ENCODE peak calls at places on chromosomes 2 and 18, in seven cellular contexts. A is OCI-LY7; K is mammary epithelial cell; D is astrocyte; V is effector memory CD4-positive, alpha-beta T cell; S is PC-3; U is cardiac muscle cell. N is an unnamed sample. For H3K4me1, the result is how much of the 10 kb centered on the place peaks cover.

GRCh38 chr2:137938204-137938603 is 26.1 kb upstream of the HNMT start:
- DNase-seq in V (no peak), K (no peak), D (peak), U (no peak), A (no peak), S (no peak), N (no peak)

GRCh38 chr18:58955738-58956137 is 91.1 kb downstream of the ZNF532 start:
- DNase-seq in V (no peak), A (no peak), U (no peak), D (no peak), K (no peak), S (no peak), N (no peak)

GRCh38 chr2:199410130-199410529 is 47.6 kb downstream of the SATB2 start:
- DNase-seq in K (peak), S (peak), A (no peak), U (no peak), V (no peak), D (peak), N (no peak)

GRCh38 chr2:101546376-101547058 is 71.6 kb upstream of the RFX8 start:
- DNase-seq in V (no peak), K (peak), D (peak), U (no peak), A (no peak), S (peak), N (no peak)

GRCh38 chr2:233850745-233851144 is 3.6 kb downstream of the HJURP start:
- DNase-seq in D (no peak), A (no peak), K (no peak), S (no peak), V (no peak), U (no peak), N (no peak)

GRCh38 chr2:134636714-134637113 is 82.1 kb downstream of the TMEM163 start:
- DNase-seq in D (no peak), S (peak), K (no peak), A (no peak), U (no peak), V (no peak), N (no peak)

GRCh38 chr18:54147439-54147838 is 77.0 kb downstream of the MBD2 start:
- DNase-seq in A (no peak), V (no peak), K (no peak), U (no peak), S (no peak), D (no peak), N (no peak)

GRCh38 chr2:207930747-207931146 is 94.6 kb downstream of the PLEKHM3 start:
- DNase-seq in S (peak), U (no peak), A (no peak), D (peak), V (no peak), K (peak), N (no peak)

GRCh38 chr18:74571895-74572680 is 25.6 kb upstream of the ZNF407 start:
- DNase-seq in S (no peak), A (no peak), V (no peak), U (no peak), D (no peak), K (no peak), N (no peak)

GRCh38 chr2:221434155-221434554 is 137.9 kb downstream of the EPHA4 start:
- DNase-seq in A (no peak), U (no peak), D (no peak), S (no peak), K (peak), V (no peak), N (no peak)

GRCh38 chr2:219209236-219209635 is 2.7 kb downstream of the ZFAND2B start:
- DNase-seq in A (no peak), U (no peak), S (no peak), V (no peak), D (no peak), K (no peak), N (no peak)

GRCh38 chr2:31079665-31080064 is 58.6 kb downstream of the GALNT14 start:
- DNase-seq in D (no peak), V (no peak), A (no peak), S (no peak), U (peak), K (no peak), N (peak)

GRCh38 chr2:25397777-25398176 is 56.1 kb upstream of the DNMT3A start:
- DNase-seq in V (no peak), U (no peak), K (no peak), A (no peak), D (no peak), S (no peak), N (no peak)

GRCh38 chr2:156455366-156455975 is 19.3 kb downstream of the GPD2 start:
- DNase-seq in K (peak), V (no peak), S (peak), U (no peak), D (peak), A (no peak), N (no peak)

GRCh38 chr2:933734-934295 is 16.8 kb upstream of the SNTG2 start:
- DNase-seq in U (no peak), S (no peak), V (no peak), A (no peak), K (no peak), D (no peak), N (no peak)

GRCh38 chr2:138502253-138503086 is 900 bp downstream of the SPOPL start:
- DNase-seq in S (peak), D (no peak), K (peak), U (peak), V (no peak), A (peak), N (peak)

GRCh38 chr18:63365909-63366269 is 1.1 kb downstream of the KDSR start:
- DNase-seq in V (no peak), A (peak), D (no peak), K (no peak), U (peak), S (peak), N (no peak)

GRCh38 chr2:128367601-128368359 is 49.1 kb upstream of the HS6ST1 start:
- DNase-seq in A (no peak), S (no peak), V (no peak), U (no peak), K (no peak), D (no peak), N (no peak)

GRCh38 chr2:151410485-151410833 is 757 bp downstream of the RIF1 start:
- DNase-seq in U (peak), S (peak), D (no peak), A (peak), V (peak), K (peak), N (peak)

GRCh38 chr18:2471523-2471922 is 99.8 kb downstream of the METTL4 start:
- DNase-seq in S (peak), V (no peak), D (no peak), A (peak), U (no peak), K (no peak), N (no peak)

GRCh38 chr2:199384043-199384442 is 73.7 kb downstream of the SATB2 start:
- DNase-seq in V (no peak), A (no peak), K (no peak), D (no peak), S (no peak), U (no peak), N (no peak)

GRCh38 chr2:142588269-142588668 is 289.2 kb upstream of the KYNU start:
- DNase-seq in U (no peak), S (peak), V (no peak), K (no peak), D (no peak), A (no peak), N (no peak)

GRCh38 chr2:210072922-210073509 is 70.6 kb downstream of the RPE start:
- DNase-seq in K (peak), V (no peak), D (peak), S (peak), U (peak), A (peak), N (peak)

GRCh38 chr2:119429225-119430000 is 2.2 kb upstream of the TMEM37 start:
- DNase-seq in D (no peak), K (no peak), A (no peak), V (no peak), U (no peak), S (no peak), N (no peak)
- H3K4me1 ChIP-seq in D (under half), K (under half), A (under half), V (under half), U (under half), S (under half), N (under half)

DNA sequence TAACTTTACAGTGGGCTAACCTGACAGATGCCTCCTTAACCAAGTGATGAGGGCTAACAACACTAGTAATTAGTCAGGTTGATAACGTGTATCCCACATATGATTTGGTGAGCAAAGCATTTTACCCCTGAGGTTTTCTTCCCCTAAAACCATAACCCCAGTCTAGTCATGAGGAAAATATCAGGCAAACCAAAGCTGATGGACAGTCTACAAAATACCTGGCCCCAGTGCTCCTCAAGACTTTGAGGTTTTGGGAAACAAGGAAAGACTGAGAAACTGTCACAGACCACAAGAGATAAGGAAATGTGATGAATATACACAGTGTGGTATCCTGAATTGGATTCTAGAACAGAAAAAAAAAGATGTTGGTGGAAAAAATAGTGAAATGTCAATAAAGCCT is 28.5 kb downstream of the MAP3K20 start:
- DNase-seq in K (no peak), D (peak), S (no peak), V (no peak), A (no peak), U (no peak), N (no peak)
- H3K4me1 ChIP-seq in K (under half), D (under half), S (under half), V (under half), A (under half), U (under half), N (under half)

GRCh38 chr2:234986346-234986745 is 34.5 kb downstream of the SH3BP4 start:
- DNase-seq in V (no peak), A (no peak), K (no peak), S (no peak), U (no peak), D (no peak), N (peak)

GRCh38 chr2:234986866-234987720 is 35.3 kb downstream of the SH3BP4 start:
- DNase-seq in K (no peak), U (no peak), D (peak), A (no peak), V (no peak), S (no peak), N (no peak)

GRCh38 chr2:234983011-234983726 is 31.4 kb downstream of the SH3BP4 start:
- DNase-seq in S (no peak), U (no peak), K (no peak), A (peak), D (no peak), V (no peak), N (no peak)

GRCh38 chr2:234987754-234988153 is 35.9 kb downstream of the SH3BP4 start:
- DNase-seq in V (no peak), U (no peak), D (no peak), S (no peak), K (no peak), A (no peak), N (no peak)

GRCh38 chr2:234985608-234986115 is 33.8 kb downstream of the SH3BP4 start:
- DNase-seq in S (no peak), D (no peak), A (no peak), K (no peak), U (no peak), V (no peak), N (no peak)
- H3K4me1 ChIP-seq in S (under half), D (half or more), A (under half), K (under half), U (under half), V (under half), N (under half)

GRCh38 chr2:68060652-68061051 is 2.2 kb downstream of the C1D start:
- DNase-seq in V (no peak), K (peak), U (no peak), A (no peak), S (no peak), D (no peak), N (no peak)
- H3K4me1 ChIP-seq in V (under half), K (under half), U (under half), A (under half), S (under half), D (under half), N (under half)

GRCh38 chr2:105872830-105873229 is 128.1 kb downstream of the NCK2 start:
- DNase-seq in K (no peak), D (no peak), A (no peak), S (no peak), U (no peak), V (no peak), N (no peak)
- H3K4me1 ChIP-seq in K (under half), D (under half), A (under half), S (under half), U (under half), V (half or more), N (under half)

GRCh38 chr2:42959993-42960834 is 167.8 kb upstream of the HAAO start:
- DNase-seq in V (no peak), A (no peak), U (no peak), K (no peak), S (no peak), D (no peak), N (no peak)
- H3K4me1 ChIP-seq in V (under half), A (under half), U (under half), K (under half), S (under half), D (under half), N (under half)

GRCh38 chr2:216119986-216120385 is 10.8 kb downstream of the XRCC5 start:
- DNase-seq in S (no peak), A (no peak), V (no peak), D (no peak), U (no peak), K (no peak), N (no peak)

GRCh38 chr2:216121255-216121654 is 12.1 kb downstream of the XRCC5 start:
- DNase-seq in S (no peak), D (no peak), K (no peak), A (no peak), U (no peak), V (no peak), N (no peak)

GRCh38 chr2:216118474-216118873 is 9.3 kb downstream of the XRCC5 start:
- DNase-seq in U (no peak), K (no peak), S (no peak), D (no peak), V (no peak), A (no peak), N (no peak)

GRCh38 chr2:216117566-216117965 is 8.4 kb downstream of the XRCC5 start:
- DNase-seq in V (no peak), A (no peak), S (peak), U (no peak), D (peak), K (no peak), N (no peak)

GRCh38 chr2:216119144-216119543 is 10.0 kb downstream of the XRCC5 start:
- DNase-seq in K (no peak), U (no peak), S (no peak), V (no peak), D (no peak), A (no peak), N (no peak)
- H3K4me1 ChIP-seq in K (under half), U (under half), S (under half), V (under half), D (under half), A (under half), N (under half)

DNA sequence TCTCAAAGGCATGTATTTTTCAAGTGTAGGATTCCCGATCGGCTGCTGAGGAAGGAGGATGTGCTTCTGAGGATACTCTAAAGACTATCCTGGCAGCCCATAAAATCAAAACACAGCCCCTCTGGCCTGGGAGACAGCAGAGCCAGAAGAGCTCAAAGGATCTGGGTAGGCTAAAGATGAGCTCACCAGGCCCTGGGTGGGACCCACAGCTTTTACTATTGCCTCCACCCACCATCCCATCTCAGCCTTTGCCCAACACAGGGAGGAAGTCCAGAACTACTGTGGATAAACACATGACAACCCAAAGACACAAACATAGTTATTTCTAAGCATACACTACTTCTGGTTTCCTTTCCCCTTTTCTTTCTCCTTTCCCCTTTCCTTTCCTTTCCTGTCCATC is 79.1 kb upstream of the ZFP36L2 start:
- DNase-seq in A (no peak), D (no peak), S (no peak), K (no peak), U (no peak), V (no peak), N (no peak)
- H3K4me1 ChIP-seq in A (under half), D (under half), S (under half), K (under half), U (under half), V (under half), N (under half)

N was measured in mesendoderm.